ENCODE peak calls at places on chromosomes 6 and 20, in nine cellular contexts. Z is upper lobe of right lung, U is glutamatergic neuron, S is pancreas, L is PC-3, Y is fibroblast of mammary gland, R is psoas muscle, T is endothelial cell of umbilical vein, Q is HFFc6. D is an unnamed sample.

GRCh38 chr6:85726206-85726605 is 83.5 kb upstream of the SYNCRIP start:
- DNase-seq in L (peak), R (no peak), U (no peak), Y (peak), Z (no peak), S (no peak), T (no peak), Q (no peak), D (no peak)

GRCh38 chr6:107786709-107787588 is 37.2 kb downstream of the SCML4 start:
- DNase-seq in R (peak), Z (no peak), T (no peak), Q (no peak), S (no peak), U (no peak), L (no peak), Y (no peak), D (peak)

GRCh38 chr20:59434950-59435349 is 134.5 kb downstream of the EDN3 start:
- DNase-seq in Y (no peak), Z (no peak), T (no peak), S (no peak), U (no peak), R (no peak), Q (no peak), L (peak), D (no peak)

GRCh38 chr20:36267605-36268500 is 31.6 kb downstream of the AAR2 start:
- DNase-seq in Z (no peak), Q (no peak), Y (no peak), S (no peak), T (no peak), L (no peak), U (no peak), R (peak), D (no peak)

GRCh38 chr6:82013561-82014275 is 233.8 kb downstream of the IBTK start:
- DNase-seq in Y (peak), Q (peak), T (peak), Z (no peak), R (no peak), L (peak), S (no peak), U (no peak), D (no peak)

GRCh38 chr20:19025430-19026120 is 186.9 kb upstream of the SLC24A3 start:
- DNase-seq in T (no peak), S (no peak), L (no peak), U (no peak), Y (no peak), Q (no peak), R (no peak), Z (no peak), D (no peak)

GRCh38 chr20:34369265-34369664 is 6.2 kb downstream of the ITCH start:
- DNase-seq in Z (no peak), L (peak), S (no peak), R (no peak), T (no peak), U (no peak), Y (no peak), Q (no peak), D (no peak)

GRCh38 chr6:44227138-44227770 is 3.9 kb downstream of the SLC29A1 start:
- DNase-seq in Q (no peak), T (no peak), Z (no peak), R (no peak), S (no peak), Y (no peak), U (no peak), L (no peak), D (peak)

GRCh38 chr6:42450314-42451145 is 1.2 kb downstream of the TRERF1 start:
- DNase-seq in T (no peak), R (no peak), Z (no peak), U (peak), S (no peak), Q (no peak), Y (no peak), L (peak), D (peak)

GRCh38 chr20:23245553-23246128 is 105.0 kb upstream of the NXT1 start:
- DNase-seq in Y (peak), Q (no peak), L (peak), Z (peak), T (peak), U (peak), R (peak), S (peak), D (peak)

GRCh38 chr20:16747291-16747811 is 807 bp upstream of the OTOR start:
- DNase-seq in L (peak), U (no peak), S (no peak), Z (no peak), T (no peak), Q (no peak), Y (no peak), R (no peak), D (no peak)

GRCh38 chr6:119077643-119078448 is 618 bp downstream of the FAM184A start:
- DNase-seq in Q (no peak), S (peak), T (no peak), Y (peak), U (peak), L (peak), R (peak), Z (peak), D (peak)

GRCh38 chr6:47308674-47309325 is 905 bp downstream of the TNFRSF21 start:
- DNase-seq in Z (peak), U (peak), T (peak), Q (no peak), S (peak), R (peak), L (peak), Y (peak), D (peak)

GRCh38 chr6:15025416-15025815 is 220.5 kb upstream of the JARID2 start:
- DNase-seq in L (no peak), S (no peak), Y (peak), U (no peak), Z (no peak), T (no peak), R (no peak), Q (no peak), D (no peak)

GRCh38 chr20:24762791-24763350 is 186.2 kb upstream of the CST7 start:
- DNase-seq in Q (no peak), Z (no peak), U (no peak), R (no peak), S (no peak), Y (no peak), T (no peak), L (no peak), D (no peak)

GRCh38 chr20:31933698-31934097 is 18.1 kb downstream of the PDRG1 start:
- DNase-seq in L (no peak), S (no peak), U (peak), Z (no peak), Y (no peak), T (no peak), R (no peak), Q (no peak), D (no peak)

GRCh38 chr20:46683939-46684750 is 5.1 kb downstream of the TP53RK start:
- DNase-seq in R (peak), Y (peak), S (peak), Q (peak), L (no peak), T (peak), U (peak), Z (peak), D (peak)

GRCh38 chr20:17957505-17958325 is 10.9 kb downstream of the SNX5 start:
- DNase-seq in Z (no peak), L (no peak), R (no peak), T (peak), Q (no peak), S (no peak), U (no peak), Y (no peak), D (no peak)

GRCh38 chr6:69865126-69865525 is 1.2 kb upstream of the COL19A1 start:
- DNase-seq in S (no peak), L (peak), Q (peak), Y (peak), U (no peak), T (peak), R (no peak), Z (no peak), D (no peak)

GRCh38 chr6:160007118-160007517 is 38.2 kb downstream of the IGF2R start:
- DNase-seq in S (no peak), U (no peak), Z (no peak), L (no peak), Q (no peak), Y (no peak), R (no peak), T (no peak), D (no peak)

GRCh38 chr20:36121981-36122930 is 32.3 kb upstream of the EPB41L1 start:
- DNase-seq in T (no peak), Q (no peak), S (peak), Z (peak), Y (no peak), L (peak), U (no peak), R (no peak), D (no peak)

GRCh38 chr6:26012061-26012460 is 49.5 kb downstream of the TRIM38 start:
- DNase-seq in R (no peak), Y (no peak), U (no peak), Z (no peak), Q (no peak), S (no peak), T (no peak), L (no peak), D (no peak)

GRCh38 chr6:42704251-42704936 is 18.0 kb downstream of the PRPH2 start:
- DNase-seq in R (peak), L (no peak), Q (no peak), T (no peak), Y (peak), Z (no peak), S (peak), U (no peak), D (no peak)

GRCh38 chr6:125714431-125715090 is 34.9 kb upstream of the HEY2 start:
- DNase-seq in T (no peak), Z (no peak), S (no peak), Q (no peak), U (no peak), R (no peak), L (no peak), Y (no peak), D (no peak)

GRCh38 chr6:121677551-121677950 is 242.1 kb downstream of the GJA1 start:
- DNase-seq in R (no peak), Q (no peak), T (no peak), U (no peak), S (no peak), Z (no peak), Y (no peak), L (no peak), D (no peak)

GRCh38 chr20:45294003-45294368 is 12.7 kb upstream of the RBPJL start:
- DNase-seq in R (no peak), Q (no peak), L (no peak), S (no peak), T (no peak), Z (no peak), Y (no peak), U (no peak), D (no peak)
- TF ChIP-seq CTCF in R (no peak), Q (peak), L (peak), S (no peak), T (no peak), Z (no peak), Y (no peak), U (peak), D (peak)

GRCh38 chr6:40817369-40817768 is 221.7 kb downstream of the UNC5CL start:
- DNase-seq in R (no peak), Q (no peak), S (no peak), U (no peak), L (no peak), Z (no peak), T (no peak), Y (no peak), D (no peak)
- TF ChIP-seq CTCF in R (no peak), Q (no peak), S (no peak), U (no peak), L (no peak), Z (no peak), T (no peak), Y (no peak), D (no peak)

DNA sequence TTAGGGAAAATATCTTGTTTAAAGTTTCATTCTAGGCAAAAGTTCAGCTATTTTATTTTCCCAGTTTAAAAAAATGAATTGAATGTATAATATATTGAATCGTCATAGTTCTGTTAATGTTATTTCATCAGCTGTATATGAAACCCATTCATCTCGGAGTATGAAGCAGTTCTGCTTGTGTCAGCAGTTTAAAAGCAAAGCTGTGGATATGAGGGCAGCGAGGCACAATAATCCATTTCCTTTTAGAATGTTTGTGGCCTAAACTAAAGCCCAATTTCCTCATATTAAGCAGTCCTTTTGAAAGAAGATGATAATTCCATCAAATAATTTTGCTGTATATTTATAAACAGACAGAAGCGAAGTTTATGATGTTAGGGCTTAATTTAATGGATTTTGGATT is 300.1 kb downstream of the SAMD5 start:
- DNase-seq in S (no peak), L (no peak), R (no peak), Y (no peak), Q (no peak), T (no peak), U (no peak), Z (no peak), D (no peak)
- TF ChIP-seq CTCF in S (no peak), L (no peak), R (no peak), Y (no peak), Q (no peak), T (no peak), U (no peak), Z (no peak), D (no peak)

DNA sequence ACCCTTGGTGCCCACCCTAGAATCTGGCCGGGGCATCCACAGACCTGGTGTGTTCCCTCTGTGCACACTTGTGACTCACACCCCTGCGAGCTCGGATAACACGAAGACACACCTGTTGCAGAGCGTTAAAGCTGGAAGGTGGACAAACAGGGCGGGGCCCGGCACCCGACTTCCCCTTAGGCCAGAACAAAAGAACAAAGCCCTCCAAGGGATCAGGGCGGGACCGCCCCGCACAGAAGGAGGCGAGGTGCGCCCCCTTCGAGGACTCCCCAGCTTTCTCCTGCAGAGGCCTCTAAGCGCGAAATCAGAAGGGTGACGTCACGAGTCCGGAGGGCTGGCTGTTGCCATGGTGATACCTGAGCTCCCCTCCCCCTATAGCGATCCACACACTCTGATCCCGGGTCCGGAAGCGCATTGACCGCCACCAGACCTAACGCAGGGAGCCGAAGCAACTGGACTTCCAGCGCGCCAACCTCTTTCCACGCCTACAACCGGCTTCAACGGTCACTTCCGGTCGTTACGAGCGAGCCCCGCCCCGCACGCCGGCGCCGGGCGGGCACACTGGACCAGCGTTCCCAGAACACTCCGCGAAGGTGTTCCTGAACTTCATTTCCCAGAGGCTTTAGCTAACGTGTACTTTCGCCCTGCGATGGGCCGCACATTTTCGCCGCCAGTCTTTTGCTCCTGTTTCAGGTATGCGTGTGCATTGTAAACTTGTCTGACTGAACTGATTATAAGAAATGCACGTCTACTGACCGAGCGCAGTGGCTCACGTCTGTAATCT is at the start of gene ZNF184:
- DNase-seq in Q (peak), Z (peak), R (peak), T (peak), U (peak), S (peak), Y (peak), L (peak), D (peak)
- TF ChIP-seq CTCF in Q (no peak), Z (peak), R (no peak), T (no peak), U (no peak), S (no peak), Y (no peak), L (no peak), D (no peak)